ENCODE peak calls at places on chromosomes 6 and 20, in five cellular contexts. J, S, H, R and I are unnamed samples.

GRCh38 chr20:25529295-25529951 is 55.9 kb downstream of the NINL start:
- DNase-seq in H (no peak), R (no peak), J (no peak), S (no peak), I (no peak)

GRCh38 chr20:56350842-56351241 is 7.9 kb upstream of the FAM210B start:
- DNase-seq in R (no peak), J (no peak), H (no peak), S (no peak), I (no peak)

GRCh38 chr20:45014671-45015415 is 48.5 kb downstream of the STK4 start:
- DNase-seq in R (no peak), S (no peak), H (no peak), J (no peak), I (no peak)

GRCh38 chr6:7146079-7146828 is 38.5 kb downstream of the RREB1 start:
- DNase-seq in J (no peak), R (peak), H (peak), S (no peak), I (no peak)

GRCh38 chr6:41040101-41040910 is 1.3 kb upstream of the UNC5CL start:
- DNase-seq in H (no peak), J (no peak), S (no peak), R (no peak), I (no peak)

GRCh38 chr6:89559487-89559886 is 79.1 kb downstream of the LYRM2 start:
- DNase-seq in R (no peak), J (no peak), H (no peak), S (no peak), I (no peak)

GRCh38 chr6:107786709-107787588 is 37.2 kb downstream of the SCML4 start:
- DNase-seq in J (no peak), H (no peak), S (no peak), R (no peak), I (no peak)

GRCh38 chr6:22877946-22878705 is 308.8 kb downstream of the HDGFL1 start:
- DNase-seq in H (no peak), R (no peak), S (no peak), J (no peak), I (no peak)

GRCh38 chr20:57056651-57057050 is 209.8 kb downstream of the BMP7 start:
- DNase-seq in S (no peak), J (no peak), H (no peak), R (no peak), I (no peak)

GRCh38 chr6:53961679-53962370 is 149.4 kb upstream of the MLIP start:
- DNase-seq in H (no peak), S (no peak), R (no peak), J (no peak), I (no peak)

GRCh38 chr6:39202166-39202565 is 27.1 kb downstream of the KCNK5 start:
- DNase-seq in J (no peak), S (no peak), R (no peak), H (no peak), I (no peak)

GRCh38 chr6:69887026-69887425 is 20.7 kb downstream of the COL19A1 start:
- DNase-seq in H (no peak), S (no peak), J (no peak), R (no peak), I (no peak)

GRCh38 chr6:25655746-25656145 is 3.7 kb downstream of the SCGN start:
- DNase-seq in R (no peak), H (no peak), J (no peak), S (no peak), I (no peak)

GRCh38 chr6:116969211-116969863 is 92.3 kb downstream of the RFX6 start:
- DNase-seq in H (no peak), R (no peak), S (no peak), J (no peak), I (no peak)